ENCODE peak calls at places on chromosomes 13 and 19, in five cellular contexts. P is germinal center, G is neural crest cell, B is GM04503, A is mucosa of descending colon. T is an unnamed sample.

GRCh38 chr19:13057744-13058143 is 44.9 kb downstream of the LYL1 start:
- DNase-seq in G (no peak), P (no peak), A (no peak), B (no peak), T (no peak)

GRCh38 chr19:47104678-47105077 is 8.9 kb downstream of the ZC3H4 start:
- DNase-seq in P (no peak), G (no peak), B (no peak), A (no peak), T (no peak)

GRCh38 chr19:40465025-40465780 is at the start of gene BLVRB:
- DNase-seq in B (peak; percentile 80), A (no peak), G (no peak), P (no peak), T (no peak)

GRCh38 chr13:64278493-64278892 is 2862.8 kb upstream of the PCDH20 start:
- DNase-seq in A (no peak), G (no peak), B (no peak), P (no peak), T (no peak)

GRCh38 chr13:49571299-49572240 is 13.8 kb downstream of the RCBTB1 start:
- DNase-seq in P (no peak), B (no peak), G (no peak), A (no peak), T (no peak)

GRCh38 chr19:46928951-46929350 is 68.2 kb downstream of the ARHGAP35 start:
- DNase-seq in B (no peak), P (no peak), G (no peak), A (no peak), T (no peak)

GRCh38 chr19:6276447-6276846 is 3.3 kb downstream of the MLLT1 start:
- DNase-seq in B (peak; percentile 68), G (no peak), P (no peak), A (peak; percentile 35), T (no peak)

GRCh38 chr13:97879646-97880297 is 73.7 kb upstream of the IPO5 start:
- DNase-seq in B (peak; percentile 89), G (no peak), P (no peak), A (no peak), T (no peak)

GRCh38 chr13:112824429-112824828 is 134.6 kb downstream of the ATP11A start:
- DNase-seq in B (no peak), A (no peak), G (no peak), P (no peak), T (no peak)

GRCh38 chr19:1521636-1522035 is 2.2 kb upstream of the PLK5 start:
- DNase-seq in G (no peak), A (no peak), B (no peak), P (no peak), T (no peak)

GRCh38 chr13:98548230-98548629 is 28.7 kb downstream of the STK24 start:
- DNase-seq in G (no peak), A (no peak), P (no peak), B (no peak), T (no peak)

GRCh38 chr19:38409631-38410133 is 6.8 kb downstream of the FAM98C start:
- DNase-seq in A (no peak), G (no peak), P (no peak), B (no peak), T (no peak)

GRCh38 chr19:18895038-18895827 is 725 bp downstream of the CERS1 start:
- DNase-seq in G (peak; percentile 69), B (no peak), P (peak; percentile 35), A (peak; percentile 22), T (peak; percentile 67)

T was measured in NT2/D1.